ENCODE peak calls at places on chromosomes 6 and 20, in six cellular contexts. G, Z, N, Y, P and V are unnamed samples.

GRCh38 chr6:115613488-115613887 is 447.2 kb downstream of the FRK start:
- DNase-seq in Y (no peak), N (peak; percentile 99), G (no peak), P (no peak), Z (no peak), V (no peak)

GRCh38 chr6:98945311-98946005 is 2.3 kb downstream of the FBXL4 start:
- DNase-seq in Z (no peak), G (no peak), N (no peak), Y (no peak), P (no peak), V (no peak)

GRCh38 chr6:30143780-30144179 is 7.8 kb downstream of the TRIM40 start:
- DNase-seq in Z (no peak), G (no peak), N (no peak), Y (no peak), P (no peak), V (no peak)

GRCh38 chr6:31750411-31751022 is 10.7 kb downstream of the MSH5 start:
- DNase-seq in G (no peak), Y (no peak), Z (no peak), N (no peak), P (no peak), V (no peak)

GRCh38 chr6:139850512-139850911 is 476.1 kb upstream of the CITED2 start:
- DNase-seq in Z (no peak), G (no peak), N (no peak), Y (no peak), P (no peak), V (no peak)

GRCh38 chr6:149480502-149481280 is 4.1 kb downstream of the ZC3H12D start:
- DNase-seq in Y (no peak), N (no peak), P (no peak), Z (no peak), G (no peak), V (no peak)

GRCh38 chr6:160535270-160535669 is 128.8 kb downstream of the LPA start:
- DNase-seq in Y (no peak), G (no peak), P (no peak), N (no peak), Z (no peak), V (no peak)

GRCh38 chr6:131159578-131159977 is 24.3 kb downstream of the AKAP7 start:
- DNase-seq in Y (no peak), N (no peak), P (no peak), Z (no peak), G (no peak), V (no peak)

GRCh38 chr6:122753688-122754056 is 25.8 kb upstream of the FABP7 start:
- DNase-seq in G (no peak), Y (no peak), P (no peak), Z (peak; percentile 50), N (no peak), V (no peak)

GRCh38 chr20:55528482-55528881 is 476.8 kb downstream of the CBLN4 start:
- DNase-seq in P (no peak), Z (no peak), G (no peak), Y (no peak), N (no peak), V (no peak)

GRCh38 chr6:113306552-113307145 is 550.5 kb upstream of the MARCKS start:
- DNase-seq in G (peak; percentile 67), N (no peak), P (no peak), Z (peak; percentile 37), Y (peak; percentile 62), V (peak; percentile 59)

GRCh38 chr6:22826961-22827360 is 257.6 kb downstream of the HDGFL1 start:
- DNase-seq in P (no peak), N (no peak), Z (no peak), G (no peak), Y (no peak), V (no peak)

GRCh38 chr6:164106345-164106769 is 691.8 kb downstream of the QKI start:
- DNase-seq in Z (no peak), P (no peak), G (no peak), Y (no peak), N (no peak), V (peak; percentile 60)

GRCh38 chr6:27706431-27706830 is 205.8 kb downstream of the OR2B2 start:
- DNase-seq in G (no peak), Y (no peak), Z (no peak), N (no peak), P (no peak), V (no peak)

GRCh38 chr20:46701986-46702385 is 7.5 kb upstream of the SLC2A10 start:
- DNase-seq in P (no peak), Z (no peak), N (no peak), Y (no peak), G (no peak), V (no peak)

GRCh38 chr6:117956386-117956785 is 49.3 kb downstream of the SLC35F1 start:
- DNase-seq in Y (no peak), N (no peak), P (no peak), G (no peak), Z (no peak), V (no peak)

GRCh38 chr6:74731921-74732320 is 473.9 kb downstream of the COL12A1 start:
- DNase-seq in N (no peak), P (no peak), G (no peak), Z (no peak), Y (no peak), V (no peak)

GRCh38 chr6:107572886-107573285 is 83.0 kb downstream of the SOBP start:
- DNase-seq in G (no peak), Y (no peak), P (no peak), Z (no peak), N (no peak), V (no peak)

GRCh38 chr6:125759184-125759902 is 9.9 kb downstream of the HEY2 start:
- DNase-seq in Y (peak; percentile 36), G (peak; percentile 55), P (no peak), Z (no peak), N (no peak), V (peak; percentile 72)

GRCh38 chr6:32759669-32760068 is 3.7 kb downstream of the HLA-DQB2 start:
- DNase-seq in Z (no peak), Y (no peak), G (no peak), P (no peak), N (no peak), V (no peak)

GRCh38 chr6:27474672-27475071 is 1.8 kb upstream of the ZNF184 start:
- DNase-seq in N (no peak), P (no peak), Z (no peak), G (no peak), Y (no peak), V (no peak)

GRCh38 chr6:108546079-108547049 is 14.4 kb upstream of the FOXO3 start:
- DNase-seq in N (no peak), P (no peak), G (no peak), Z (no peak), Y (no peak), V (no peak)

GRCh38 chr20:41717464-41717863 is 99.3 kb upstream of the CHD6 start:
- DNase-seq in P (no peak), N (no peak), Y (no peak), Z (no peak), G (no peak), V (no peak)

GRCh38 chr6:27280064-27280539 is 32.0 kb downstream of the POM121L2 start:
- DNase-seq in Z (no peak), P (no peak), G (no peak), N (no peak), Y (no peak), V (peak; percentile 56)

GRCh38 chr20:46305331-46305972 is 2.8 kb downstream of the CDH22 start:
- DNase-seq in G (no peak), Y (no peak), Z (no peak), N (no peak), P (no peak), V (no peak)

GRCh38 chr6:53582963-53583362 is 38.1 kb upstream of the GCLC start:
- DNase-seq in G (no peak), Z (no peak), P (no peak), N (no peak), Y (no peak), V (no peak)

DNA sequence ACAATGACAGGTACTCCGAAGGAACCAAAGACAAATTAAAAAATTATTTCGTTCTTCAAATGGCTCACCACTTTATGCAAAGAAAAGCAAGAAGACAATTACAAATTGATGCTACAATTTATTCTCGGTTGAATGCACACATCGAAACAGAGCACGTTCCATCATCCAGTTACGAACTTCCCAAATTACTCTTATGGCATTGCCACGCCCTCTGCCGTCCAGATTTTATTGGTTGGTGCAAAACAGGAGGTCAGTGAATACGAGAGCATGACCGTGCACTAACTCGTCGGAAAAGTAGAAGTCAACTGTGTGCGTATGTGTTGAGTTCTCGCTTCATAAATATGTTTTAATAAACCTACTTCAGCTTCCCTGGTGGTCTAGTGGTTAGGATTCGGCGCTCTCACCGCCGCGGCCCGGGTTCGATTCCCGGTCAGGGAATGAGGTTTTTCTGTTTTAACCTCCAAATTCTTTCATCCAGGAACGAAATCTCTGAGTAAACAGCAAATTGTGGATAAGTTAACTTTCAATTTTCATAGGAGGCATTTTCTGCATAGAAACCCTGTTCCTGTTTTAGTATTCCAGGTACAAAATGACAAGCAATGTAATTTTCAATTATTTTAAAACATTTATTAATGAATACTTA is 23.2 kb downstream of the ZNF311 start:
- DNase-seq in P (peak; percentile 79), Y (peak; percentile 65), G (peak; percentile 69), Z (peak; percentile 85), N (peak; percentile 64), V (peak; percentile 74)
- TF ChIP-seq CTCF in P (peak; percentile 18), Y (no peak), G (no peak), Z (no peak), N (no peak), V (no peak)

DNA sequence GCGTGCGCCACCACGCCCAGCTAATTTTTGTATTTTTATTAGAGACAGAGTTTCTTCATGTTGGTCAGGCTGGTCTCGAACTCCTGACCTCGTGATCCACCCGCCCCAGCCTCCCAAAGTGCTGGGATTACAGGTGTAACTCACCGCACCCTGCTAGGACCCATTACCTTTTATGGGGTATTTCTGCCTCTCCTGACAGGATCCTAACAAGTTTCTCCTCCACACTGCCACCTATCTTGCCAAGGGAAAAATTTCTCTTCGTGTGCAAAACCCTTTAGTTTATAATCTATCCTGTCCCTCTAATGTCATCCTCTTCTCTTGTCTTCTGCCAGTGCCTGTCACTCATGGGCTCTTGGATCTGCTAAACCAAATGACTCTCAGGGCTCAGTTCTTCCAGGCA is 1.9 kb downstream of the STMND1 start:
- DNase-seq in Y (no peak), P (no peak), N (no peak), G (no peak), Z (no peak), V (no peak)
- TF ChIP-seq CTCF in Y (no peak), P (no peak), N (peak; percentile 22), G (peak; percentile 27), Z (no peak), V (peak; percentile 18)

DNA sequence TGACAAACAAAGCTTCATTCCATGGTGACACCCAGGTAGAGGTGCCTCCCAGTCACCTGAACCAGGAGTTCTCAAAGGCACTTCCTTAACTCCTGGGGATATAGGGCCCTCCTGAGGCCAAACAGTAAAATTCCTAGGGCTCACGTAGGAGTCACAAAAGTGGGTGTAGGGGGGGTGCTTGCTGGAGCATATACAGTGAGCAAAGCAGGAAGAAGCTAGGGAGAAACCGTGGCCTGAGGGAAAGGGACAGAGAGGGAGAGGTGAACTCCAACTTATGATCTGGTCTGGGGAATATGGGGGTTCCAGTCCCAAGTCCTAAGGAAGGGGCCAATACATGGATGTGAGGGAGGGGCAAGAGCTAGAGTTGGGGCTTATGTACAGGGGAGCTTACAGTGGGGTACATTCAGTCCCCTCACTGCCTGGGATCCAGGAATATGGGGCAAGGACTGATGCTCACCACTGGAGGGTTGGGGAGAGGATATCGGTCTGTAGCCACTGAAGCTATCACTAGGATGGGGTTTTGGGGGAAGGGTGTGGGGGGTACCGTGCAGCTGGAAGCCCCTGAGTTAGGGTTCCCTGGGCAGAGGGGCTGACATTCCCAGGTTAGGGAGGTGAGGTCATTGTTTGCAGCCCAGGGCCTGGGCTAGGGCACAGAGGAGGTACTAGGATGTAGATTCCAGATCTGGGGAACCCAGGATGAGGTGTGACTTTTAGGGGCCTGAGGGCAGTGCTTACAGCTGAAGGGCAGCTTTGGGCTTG is 950 bp downstream of the PEDS1 start:
- DNase-seq in Z (no peak), N (no peak), Y (no peak), P (no peak), G (no peak), V (no peak)
- TF ChIP-seq CTCF in Z (no peak), N (no peak), Y (no peak), P (no peak), G (no peak), V (no peak)

GRCh38 chr6:42783177-42783875 is 1.5 kb downstream of the BICRAL start:
- DNase-seq in Y (peak; percentile 84), P (no peak), Z (peak; percentile 79), N (no peak), G (peak; percentile 81), V (peak; percentile 59)
- TF ChIP-seq CTCF in Y (no peak), P (no peak), Z (no peak), N (no peak), G (no peak), V (no peak)